ENCODE peak calls at places on chromosomes 2 and 18, in ten cellular contexts. L is fibroblast of mammary gland, R is adrenal gland, F is epithelial cell of esophagus, J is kidney epithelial cell, B is SK-N-SH, S is neural progenitor cell, P is fibroblast of lung, A is esophagus squamous epithelium, T is fibroblast of the aortic adventitia. Q is an unnamed sample.

GRCh38 chr2:134218928-134219707 is 34.8 kb upstream of the MGAT5 start:
- DNase-seq in L (no peak), R (peak), F (peak), J (no peak), B (no peak), S (no peak), P (no peak), A (no peak), T (no peak), Q (no peak)

GRCh38 chr2:51085679-51086078 is 53.7 kb upstream of the NRXN1 start:
- DNase-seq in L (no peak), R (no peak), F (no peak), J (no peak), B (no peak), S (no peak), P (no peak), A (no peak), T (no peak), Q (no peak)

GRCh38 chr2:156379714-156380113 is 47.2 kb upstream of the NR4A2 start:
- DNase-seq in L (no peak), R (no peak), F (no peak), J (no peak), B (no peak), S (no peak), P (no peak), A (no peak), T (no peak), Q (no peak)

GRCh38 chr2:10913501-10914271 is 2.0 kb downstream of the KCNF1 start:
- DNase-seq in L (no peak), R (no peak), F (no peak), J (no peak), B (no peak), S (no peak), P (no peak), A (no peak), T (no peak), Q (no peak)

GRCh38 chr2:69833752-69834151 is 4.3 kb downstream of the GMCL1 start:
- DNase-seq in L (no peak), R (no peak), F (no peak), J (no peak), B (no peak), S (no peak), P (no peak), A (no peak), T (no peak), Q (no peak)

GRCh38 chr2:170185319-170185718 is 7.4 kb downstream of the MYO3B start:
- DNase-seq in L (no peak), R (no peak), F (no peak), J (no peak), B (no peak), S (no peak), P (no peak), A (no peak), T (no peak), Q (no peak)

GRCh38 chr2:239348563-239349447 is 52.0 kb downstream of the HDAC4 start:
- DNase-seq in L (peak), R (no peak), F (no peak), J (no peak), B (peak), S (no peak), P (no peak), A (no peak), T (no peak), Q (no peak)

GRCh38 chr2:238699307-238700121 is 148.4 kb upstream of the TWIST2 start:
- DNase-seq in L (no peak), R (no peak), F (no peak), J (no peak), B (no peak), S (no peak), P (no peak), A (no peak), T (no peak), Q (no peak)

GRCh38 chr2:26754972-26755670 is 9.0 kb upstream of the SLC35F6 start:
- DNase-seq in L (no peak), R (no peak), F (no peak), J (no peak), B (peak), S (peak), P (no peak), A (no peak), T (no peak), Q (no peak)

GRCh38 chr2:237474931-237475703 is 11.9 kb upstream of the MLPH start:
- DNase-seq in L (peak), R (peak), F (peak), J (no peak), B (peak), S (peak), P (peak), A (no peak), T (peak), Q (no peak)

GRCh38 chr2:237478095-237478494 is 9.0 kb upstream of the MLPH start:
- DNase-seq in L (no peak), R (no peak), F (no peak), J (no peak), B (no peak), S (no peak), P (no peak), A (no peak), T (no peak), Q (no peak)

GRCh38 chr2:237474511-237474911 is 12.5 kb upstream of the MLPH start:
- DNase-seq in L (peak), R (peak), F (no peak), J (no peak), B (peak), S (no peak), P (peak), A (no peak), T (no peak), Q (no peak)

GRCh38 chr2:237473474-237474453 is 13.3 kb upstream of the MLPH start:
- DNase-seq in L (peak), R (peak), F (no peak), J (no peak), B (no peak), S (no peak), P (peak), A (no peak), T (no peak), Q (no peak)

GRCh38 chr2:237475704-237476107 is 11.3 kb upstream of the MLPH start:
- DNase-seq in L (peak), R (no peak), F (peak), J (no peak), B (no peak), S (no peak), P (no peak), A (no peak), T (peak), Q (no peak)
- TF ChIP-seq CTCF in L (no peak), R (no peak), F (no peak), J (no peak), B (no peak), S (no peak), P (peak), A (no peak), T (no peak), Q (no peak)

GRCh38 chr2:157838442-157839161 is 37.5 kb downstream of the ACVR1 start:
- DNase-seq in L (peak), R (peak), F (peak), J (no peak), B (peak), S (peak), P (peak), A (no peak), T (peak), Q (no peak)
- H3K4me3 ChIP-seq in L (peak), R (peak), F (no peak), J (no peak), B (peak), S (no peak), P (peak), A (peak), T (peak), Q (peak)

DNA sequence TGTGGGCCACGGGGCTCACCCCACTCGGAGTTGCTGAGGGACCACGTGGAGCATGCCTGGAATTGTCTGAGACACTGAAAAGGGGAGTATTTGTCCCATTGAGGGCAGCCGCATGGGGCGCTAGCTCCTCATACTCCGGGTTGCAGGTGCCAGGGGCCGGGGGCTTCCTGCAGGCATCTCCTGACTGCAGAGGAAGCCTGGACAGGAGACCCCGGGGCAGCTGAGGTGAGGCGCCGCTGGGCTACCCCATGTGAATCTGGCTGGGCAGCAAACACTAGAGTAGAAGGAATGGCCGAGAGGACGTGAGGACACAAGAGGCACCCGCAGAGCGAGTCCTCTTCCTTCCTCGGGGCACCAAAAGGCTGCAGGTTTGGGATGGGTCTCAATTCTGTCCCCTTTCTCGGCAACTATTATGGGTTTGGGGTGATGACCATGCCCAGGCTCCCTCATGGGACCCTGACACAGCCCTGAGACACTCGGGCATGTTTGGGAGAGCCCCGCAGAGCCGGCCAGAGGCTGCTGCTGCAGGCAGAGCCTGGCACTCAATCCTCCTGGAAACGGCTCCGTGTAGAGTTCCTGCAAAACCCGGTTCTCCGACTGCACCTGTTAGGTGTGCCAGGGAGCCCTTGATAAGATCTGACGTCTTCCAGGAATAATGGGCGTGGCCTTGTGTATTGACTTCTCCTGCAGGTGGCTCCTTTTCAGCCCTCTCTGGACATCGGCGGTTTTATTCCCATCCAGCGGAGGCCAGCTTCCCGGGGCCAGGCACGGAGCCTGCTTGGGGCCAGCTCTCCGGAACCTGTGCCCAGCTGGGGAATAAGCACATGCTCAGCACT is 77.0 kb downstream of the CTIF start:
- DNase-seq in L (no peak), R (no peak), F (no peak), J (no peak), B (no peak), S (no peak), P (no peak), A (no peak), T (no peak), Q (no peak)
- TF ChIP-seq CTCF in L (no peak), R (no peak), F (no peak), J (no peak), B (no peak), S (no peak), P (no peak), A (no peak), T (no peak), Q (no peak)

DNA sequence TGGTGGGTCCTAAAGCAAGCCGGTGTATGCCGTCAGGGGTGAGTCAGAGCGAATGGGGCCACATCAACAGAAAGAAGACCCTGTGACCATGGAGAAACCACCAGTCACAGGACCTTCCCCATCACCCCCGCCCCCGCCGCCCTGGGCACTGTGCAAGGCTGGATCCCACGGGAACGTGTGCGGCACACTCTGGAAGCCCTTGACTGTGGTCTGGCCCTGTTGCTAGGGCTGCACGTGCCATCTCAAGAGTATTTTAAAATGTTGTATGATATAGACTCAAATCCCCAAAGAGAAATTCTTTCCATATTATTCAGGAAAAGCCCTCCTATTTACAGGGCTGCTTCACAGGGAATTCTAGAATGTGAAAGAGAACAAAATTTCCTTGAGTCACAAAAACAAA is 174.8 kb downstream of the BCL2 start:
- DNase-seq in L (no peak), R (no peak), F (no peak), J (no peak), B (no peak), S (no peak), P (no peak), A (no peak), T (no peak), Q (no peak)
- H3K4me3 ChIP-seq in L (no peak), R (no peak), F (no peak), J (no peak), B (no peak), S (no peak), P (no peak), A (no peak), T (no peak), Q (no peak)

GRCh38 chr18:50722311-50722710 is 97.5 kb downstream of the MRO start:
- DNase-seq in L (no peak), R (no peak), F (no peak), J (no peak), B (no peak), S (no peak), P (no peak), A (no peak), T (no peak), Q (no peak)
- TF ChIP-seq CTCF in L (no peak), R (no peak), F (no peak), J (no peak), B (no peak), S (no peak), P (no peak), A (no peak), T (no peak), Q (no peak)

DNA sequence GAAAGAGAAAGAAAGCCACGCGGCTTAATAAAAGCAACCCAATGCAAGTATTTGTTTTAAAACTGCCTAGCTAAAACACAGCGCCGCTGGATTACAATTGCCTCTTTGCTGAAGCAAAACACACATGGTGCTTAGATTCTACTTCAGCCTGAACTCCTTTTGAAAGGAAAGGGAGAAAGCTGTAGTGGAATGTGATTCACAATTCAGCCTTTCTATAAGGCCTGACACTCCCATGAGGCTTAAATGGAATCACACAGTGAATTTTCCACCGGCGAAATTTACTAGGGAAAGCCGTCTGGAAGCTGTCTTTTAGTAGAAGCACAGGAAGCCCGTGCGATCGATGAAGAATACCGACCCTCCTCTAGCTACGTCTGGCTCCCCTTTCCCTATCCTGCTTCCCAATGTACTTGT is 348.1 kb downstream of the DLGAP1 start:
- DNase-seq in L (no peak), R (no peak), F (peak), J (no peak), B (no peak), S (peak), P (no peak), A (no peak), T (peak), Q (no peak)
- H3K4me3 ChIP-seq in L (no peak), R (no peak), F (no peak), J (no peak), B (peak), S (peak), P (no peak), A (peak), T (peak), Q (no peak)

DNA sequence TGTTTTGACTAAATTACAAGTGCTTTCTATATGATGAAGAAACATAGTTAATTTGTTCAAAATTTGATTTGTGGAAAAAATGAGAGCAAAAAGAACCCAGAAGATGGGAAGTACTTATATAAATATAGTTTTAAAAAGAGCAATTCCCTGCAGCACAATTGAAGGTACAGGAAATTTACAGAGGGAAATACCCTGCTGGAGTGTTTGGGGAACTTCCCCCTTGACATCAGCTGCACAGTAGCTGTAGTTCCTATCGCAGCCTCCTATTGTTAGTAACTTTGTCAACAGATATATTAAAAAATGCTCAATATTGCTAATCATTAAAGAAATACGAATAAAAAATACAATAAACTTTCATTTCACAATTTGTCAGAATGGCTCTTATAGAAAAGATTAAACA is 1118.8 kb upstream of the ZEB2 start:
- DNase-seq in L (no peak), R (no peak), F (no peak), J (no peak), B (peak), S (no peak), P (no peak), A (no peak), T (no peak), Q (no peak)
- TF ChIP-seq CTCF in L (no peak), R (no peak), F (peak), J (no peak), B (no peak), S (peak), P (no peak), A (no peak), T (peak), Q (no peak)

DNA sequence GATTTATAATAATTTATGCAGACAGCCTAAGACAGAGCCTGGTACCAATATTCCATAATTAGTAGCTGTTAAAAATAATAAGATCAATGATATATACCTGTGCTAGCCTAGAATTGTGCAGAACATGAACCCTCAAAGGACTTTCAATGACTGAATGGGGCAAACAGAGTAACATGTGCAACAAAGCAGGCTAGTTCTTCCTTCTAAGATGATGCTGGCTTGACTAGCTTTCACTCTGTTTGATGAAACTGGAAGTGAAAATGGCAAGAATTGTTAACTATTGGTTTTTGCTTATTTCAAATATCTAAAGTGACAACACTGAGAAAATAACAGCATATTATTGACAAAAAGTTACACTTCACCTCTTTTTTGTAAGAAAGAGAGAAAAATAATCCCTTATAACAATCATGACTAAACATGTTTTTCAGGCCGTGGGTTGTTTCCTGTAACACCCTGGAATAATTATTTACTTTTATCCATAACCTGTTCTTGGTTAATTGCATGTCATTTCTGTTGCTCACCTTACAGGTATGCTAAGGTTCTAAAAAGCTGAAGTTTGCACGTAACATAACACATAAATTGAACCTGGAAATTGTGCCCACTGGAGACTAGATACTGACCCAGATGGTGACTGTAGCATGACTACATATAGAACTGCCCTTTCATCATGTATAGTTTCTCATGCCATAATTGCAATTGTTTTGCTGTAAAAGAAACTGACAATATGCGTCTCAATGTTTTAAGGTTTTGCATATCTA is 108.7 kb downstream of the C18orf54 start:
- DNase-seq in L (no peak), R (no peak), F (peak), J (no peak), B (no peak), S (no peak), P (no peak), A (no peak), T (no peak), Q (no peak)
- H3K4me3 ChIP-seq in L (no peak), R (no peak), F (no peak), J (no peak), B (no peak), S (no peak), P (no peak), A (no peak), T (no peak), Q (no peak)

DNA sequence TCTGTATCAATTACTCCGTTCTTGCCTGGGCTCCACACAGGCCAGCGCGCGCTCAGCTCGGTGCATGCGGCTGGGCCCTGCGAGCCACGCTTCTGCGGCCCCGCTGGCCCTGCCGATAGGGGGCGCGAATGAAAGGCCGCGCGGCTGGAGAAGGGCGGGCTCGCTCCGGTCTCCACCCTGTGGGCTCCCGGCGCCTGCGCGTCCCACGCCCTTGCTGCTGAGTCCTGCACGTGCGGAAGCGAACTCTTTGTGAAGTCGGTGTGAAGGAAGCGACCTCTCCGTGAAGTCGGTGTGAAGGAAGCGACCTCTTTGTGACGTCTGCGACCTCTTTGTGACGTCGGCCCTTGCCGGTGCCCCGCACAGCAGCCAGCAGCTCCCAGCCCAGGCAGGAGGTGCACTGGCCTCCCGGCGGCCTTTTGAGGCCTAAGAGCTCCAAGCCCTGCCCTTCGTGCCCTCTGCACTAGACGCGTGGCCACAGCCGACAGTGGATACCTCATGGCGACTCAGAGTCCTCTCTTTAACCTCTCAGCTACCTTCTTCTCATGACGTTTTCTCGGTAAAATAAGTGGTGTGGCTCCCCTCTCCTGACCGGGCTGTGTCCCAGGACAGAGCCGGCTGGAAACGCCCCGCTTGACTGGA is 391.9 kb upstream of the RAB6C start:
- DNase-seq in L (no peak), R (no peak), F (no peak), J (no peak), B (no peak), S (peak), P (no peak), A (no peak), T (no peak), Q (no peak)
- TF ChIP-seq CTCF in L (no peak), R (no peak), F (no peak), J (no peak), B (no peak), S (peak), P (no peak), A (no peak), T (no peak), Q (no peak)